ENCODE peak calls at places on chromosomes 7 and 10, in five cellular contexts. One of them, this sample, is unnamed.

GRCh38 chr7:29976673-29977072 is 12.9 kb downstream of the SCRN1 start:
- DNase-seq in uterus: no peak
- DNase-seq in activated CD8-positive, alpha-beta T cell treated with anti-CD3 and anti-CD28 coated beads, Interleukin-2, amount 10 ng/mL, durations not matched to agents 7 days and 5 days: no peak
- DNase-seq in suprapubic skin: no peak
- DNase-seq in epithelial cell of esophagus: no peak
- DNase-seq in this sample: no peak

GRCh38 chr10:131475803-131476202 is 164.3 kb upstream of the TCERG1L start:
- DNase-seq in uterus: no peak
- DNase-seq in activated CD8-positive, alpha-beta T cell treated with anti-CD3 and anti-CD28 coated beads, Interleukin-2, amount 10 ng/mL, durations not matched to agents 7 days and 5 days: no peak
- DNase-seq in suprapubic skin: no peak
- DNase-seq in epithelial cell of esophagus: no peak
- DNase-seq in this sample: no peak

GRCh38 chr7:20012100-20012499 is 205.1 kb downstream of the MACC1 start:
- DNase-seq in uterus: no peak
- DNase-seq in activated CD8-positive, alpha-beta T cell treated with anti-CD3 and anti-CD28 coated beads, Interleukin-2, amount 10 ng/mL, durations not matched to agents 7 days and 5 days: no peak
- DNase-seq in suprapubic skin: no peak
- DNase-seq in epithelial cell of esophagus: no peak
- DNase-seq in this sample: no peak

GRCh38 chr7:50068850-50069551 is 24.0 kb downstream of the ZPBP start:
- DNase-seq in uterus: no peak
- DNase-seq in activated CD8-positive, alpha-beta T cell treated with anti-CD3 and anti-CD28 coated beads, Interleukin-2, amount 10 ng/mL, durations not matched to agents 7 days and 5 days: peak
- DNase-seq in suprapubic skin: no peak
- DNase-seq in epithelial cell of esophagus: peak
- DNase-seq in this sample: peak

GRCh38 chr7:2037301-2037804 is 195.4 kb downstream of the MAD1L1 start:
- DNase-seq in uterus: no peak
- DNase-seq in activated CD8-positive, alpha-beta T cell treated with anti-CD3 and anti-CD28 coated beads, Interleukin-2, amount 10 ng/mL, durations not matched to agents 7 days and 5 days: peak
- DNase-seq in suprapubic skin: peak
- DNase-seq in epithelial cell of esophagus: no peak
- DNase-seq in this sample: no peak

GRCh38 chr10:11856678-11857077 is 33.5 kb downstream of the PROSER2 start:
- DNase-seq in uterus: no peak
- DNase-seq in activated CD8-positive, alpha-beta T cell treated with anti-CD3 and anti-CD28 coated beads, Interleukin-2, amount 10 ng/mL, durations not matched to agents 7 days and 5 days: no peak
- DNase-seq in suprapubic skin: no peak
- DNase-seq in epithelial cell of esophagus: no peak
- DNase-seq in this sample: no peak

GRCh38 chr10:127278001-127278400 is 81.6 kb upstream of the INSYN2A start:
- DNase-seq in uterus: no peak
- DNase-seq in activated CD8-positive, alpha-beta T cell treated with anti-CD3 and anti-CD28 coated beads, Interleukin-2, amount 10 ng/mL, durations not matched to agents 7 days and 5 days: no peak
- DNase-seq in suprapubic skin: no peak
- DNase-seq in epithelial cell of esophagus: no peak
- DNase-seq in this sample: no peak

GRCh38 chr7:104825099-104825498 is 188.9 kb upstream of the KMT2E start:
- DNase-seq in uterus: no peak
- DNase-seq in activated CD8-positive, alpha-beta T cell treated with anti-CD3 and anti-CD28 coated beads, Interleukin-2, amount 10 ng/mL, durations not matched to agents 7 days and 5 days: no peak
- DNase-seq in suprapubic skin: no peak
- DNase-seq in epithelial cell of esophagus: no peak
- DNase-seq in this sample: no peak

GRCh38 chr7:131252976-131253375 is 74.7 kb upstream of the MKLN1 start:
- DNase-seq in uterus: no peak
- DNase-seq in activated CD8-positive, alpha-beta T cell treated with anti-CD3 and anti-CD28 coated beads, Interleukin-2, amount 10 ng/mL, durations not matched to agents 7 days and 5 days: no peak
- DNase-seq in suprapubic skin: no peak
- DNase-seq in epithelial cell of esophagus: no peak
- DNase-seq in this sample: no peak

GRCh38 chr10:29908977-29909376 is 150.4 kb downstream of the JCAD start:
- DNase-seq in uterus: no peak
- DNase-seq in activated CD8-positive, alpha-beta T cell treated with anti-CD3 and anti-CD28 coated beads, Interleukin-2, amount 10 ng/mL, durations not matched to agents 7 days and 5 days: no peak
- DNase-seq in suprapubic skin: no peak
- DNase-seq in epithelial cell of esophagus: peak
- DNase-seq in this sample: no peak

GRCh38 chr7:139423091-139423490 is 60.4 kb downstream of the KLRG2 start:
- DNase-seq in uterus: no peak
- DNase-seq in activated CD8-positive, alpha-beta T cell treated with anti-CD3 and anti-CD28 coated beads, Interleukin-2, amount 10 ng/mL, durations not matched to agents 7 days and 5 days: no peak
- DNase-seq in suprapubic skin: no peak
- DNase-seq in epithelial cell of esophagus: no peak
- DNase-seq in this sample: no peak